ENCODE peak calls at places on chromosomes 3 and 15, in six cellular contexts. F is spleen, Q is psoas muscle, Y is thoracic aorta, O is stomach, V is IMR-90. P is an unnamed sample.

GRCh38 chr15:61421938-61422337 is 192.8 kb upstream of the RORA start:
- DNase-seq in F (no peak), Q (no peak), Y (no peak), O (no peak), V (no peak), P (no peak)

GRCh38 chr3:195921334-195921771 is 13.0 kb upstream of the TNK2 start:
- DNase-seq in F (peak; percentile 10), Q (no peak), Y (no peak), O (no peak), V (no peak), P (no peak)

GRCh38 chr3:28250999-28251398 is 9.6 kb downstream of the CMC1 start:
- DNase-seq in F (no peak), Q (no peak), Y (no peak), O (no peak), V (peak; percentile 21), P (no peak)

GRCh38 chr15:48645558-48646330 is at the start of gene FBN1:
- DNase-seq in F (peak; percentile 83), Q (peak; percentile 84), Y (peak; percentile 48), O (peak; percentile 31), V (peak; percentile 90), P (peak; percentile 94)

GRCh38 chr3:133934996-133935842 is 39.5 kb upstream of the RAB6B start:
- DNase-seq in F (peak; percentile 56), Q (no peak), Y (no peak), O (peak; percentile 23), V (no peak), P (no peak)

GRCh38 chr15:90241343-90242192 is 7.6 kb downstream of the GDPGP1 start:
- DNase-seq in F (no peak), Q (no peak), Y (no peak), O (no peak), V (no peak), P (no peak)

GRCh38 chr3:25540187-25540765 is 112.2 kb downstream of the RARB start:
- DNase-seq in F (no peak), Q (no peak), Y (no peak), O (no peak), V (no peak), P (no peak)

GRCh38 chr3:188956839-188957489 is 214.8 kb upstream of the TPRG1 start:
- DNase-seq in F (no peak), Q (no peak), Y (no peak), O (no peak), V (peak; percentile 78), P (peak; percentile 71)

GRCh38 chr3:100781311-100781710 is 72.0 kb downstream of the TFG start:
- DNase-seq in F (no peak), Q (no peak), Y (no peak), O (no peak), V (peak; percentile 65), P (peak; percentile 52)

GRCh38 chr15:80072285-80072684 is 12.8 kb downstream of the ZFAND6 start:
- DNase-seq in F (no peak), Q (no peak), Y (no peak), O (no peak), V (peak; percentile 91), P (peak; percentile 87)

GRCh38 chr3:52731590-52731989 is 25.7 kb downstream of the SPCS1 start:
- DNase-seq in F (no peak), Q (no peak), Y (no peak), O (no peak), V (no peak), P (no peak)

GRCh38 chr3:185732782-185733181 is 92.1 kb downstream of the IGF2BP2 start:
- DNase-seq in F (no peak), Q (no peak), Y (no peak), O (no peak), V (peak; percentile 90), P (peak; percentile 86)

GRCh38 chr3:156678216-156678615 is 3.8 kb downstream of the TIPARP start:
- DNase-seq in F (no peak), Q (no peak), Y (no peak), O (no peak), V (no peak), P (no peak)

GRCh38 chr15:81939604-81940440 is 106.0 kb downstream of the MEX3B start:
- DNase-seq in F (no peak), Q (no peak), Y (no peak), O (no peak), V (peak; percentile 81), P (peak; percentile 16)

GRCh38 chr15:39125904-39126303 is 455.0 kb upstream of the THBS1 start:
- DNase-seq in F (no peak), Q (no peak), Y (no peak), O (no peak), V (peak; percentile 68), P (peak; percentile 54)

GRCh38 chr3:80618295-80619256 is 850.8 kb upstream of the ROBO1 start:
- DNase-seq in F (no peak), Q (no peak), Y (no peak), O (no peak), V (no peak), P (no peak)

GRCh38 chr3:134211797-134212196 is 38.9 kb downstream of the RYK start:
- DNase-seq in F (no peak), Q (no peak), Y (no peak), O (peak; percentile 29), V (peak; percentile 72), P (peak; percentile 41)

GRCh38 chr15:87669846-87670245 is 586.7 kb downstream of the NTRK3 start:
- DNase-seq in F (no peak), Q (no peak), Y (no peak), O (no peak), V (no peak), P (peak; percentile 34)

GRCh38 chr15:31247404-31247803 is 79.2 kb upstream of the KLF13 start:
- DNase-seq in F (no peak), Q (no peak), Y (no peak), O (no peak), V (no peak), P (no peak)

GRCh38 chr3:170485294-170485693 is 66.6 kb downstream of the CLDN11 start:
- DNase-seq in F (no peak), Q (no peak), Y (no peak), O (no peak), V (no peak), P (peak; percentile 40)

DNA sequence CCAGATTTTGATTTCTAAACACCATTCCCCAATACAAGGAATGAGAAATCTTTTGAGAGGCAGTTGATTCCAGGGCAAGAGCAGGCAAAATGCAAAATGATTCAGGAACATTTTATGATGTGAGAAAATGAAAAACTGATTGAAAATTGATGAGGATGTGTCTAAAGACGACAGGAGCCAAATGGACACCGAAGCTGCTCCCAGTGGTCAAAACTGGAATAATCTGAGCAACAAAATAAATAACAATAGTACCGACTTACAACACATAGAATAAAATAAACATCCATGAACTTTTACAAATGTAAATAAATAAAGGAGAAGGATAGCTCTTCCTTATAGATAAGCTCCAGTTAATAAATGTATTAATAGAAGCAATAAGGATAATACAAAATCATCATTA is 186.8 kb downstream of the OCA2 start:
- DNase-seq in F (no peak), Q (no peak), Y (no peak), O (no peak), V (no peak), P (no peak)
- TF ChIP-seq CTCF in F (no peak), Q (no peak), Y (no peak), O (no peak), V (no peak), P (no peak)

GRCh38 chr15:50210462-50211264 is 28.7 kb downstream of the SLC27A2 start:
- DNase-seq in F (no peak), Q (no peak), Y (no peak), O (peak; percentile 39), V (no peak), P (no peak)

GRCh38 chr15:50206020-50206419 is 24.0 kb downstream of the SLC27A2 start:
- DNase-seq in F (no peak), Q (no peak), Y (no peak), O (no peak), V (no peak), P (no peak)

GRCh38 chr15:50209804-50210203 is 27.8 kb downstream of the SLC27A2 start:
- DNase-seq in F (no peak), Q (no peak), Y (no peak), O (no peak), V (no peak), P (no peak)
- H3K4me3 ChIP-seq in F (no peak overlapping the region), Q (no peak overlapping the region), Y (no peak overlapping the region), O (no peak overlapping the region), V (no peak overlapping the region), P (no peak overlapping the region)

GRCh38 chr3:13870902-13871301 is 9.0 kb downstream of the WNT7A start:
- DNase-seq in F (no peak), Q (no peak), Y (no peak), O (no peak), V (no peak), P (no peak)

GRCh38 chr3:13872451-13872850 is 7.4 kb downstream of the WNT7A start:
- DNase-seq in F (no peak), Q (no peak), Y (no peak), O (no peak), V (no peak), P (no peak)

GRCh38 chr3:13873818-13874217 is 6.1 kb downstream of the WNT7A start:
- DNase-seq in F (no peak), Q (no peak), Y (no peak), O (no peak), V (no peak), P (no peak)

GRCh38 chr3:13869944-13870343 is 9.9 kb downstream of the WNT7A start:
- DNase-seq in F (peak; percentile 30), Q (no peak), Y (no peak), O (no peak), V (no peak), P (no peak)

DNA sequence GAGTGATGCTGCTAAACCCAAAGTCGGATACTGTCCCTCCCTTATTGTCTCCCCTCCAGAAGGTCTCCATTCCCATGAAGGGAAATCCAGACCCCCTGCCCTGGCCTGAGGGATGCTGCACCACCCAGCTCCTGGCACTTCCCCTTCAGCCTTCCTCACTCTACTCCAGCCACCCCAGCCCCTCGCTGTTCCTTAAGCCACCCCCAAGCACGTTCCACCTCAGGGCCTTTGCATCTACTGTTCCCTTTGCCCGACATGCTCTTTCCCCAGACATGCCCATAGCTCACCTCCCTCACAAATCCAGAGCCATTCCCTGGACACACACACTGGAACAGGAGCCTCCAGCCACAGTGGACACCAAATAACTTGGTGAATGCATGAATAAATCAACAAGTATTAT is 8.1 kb downstream of the WNT7A start:
- DNase-seq in F (peak; percentile 37), Q (no peak), Y (no peak), O (no peak), V (no peak), P (no peak)
- TF ChIP-seq CTCF in F (no peak), Q (no peak), Y (no peak), O (no peak), V (no peak), P (no peak)

GRCh38 chr15:75661779-75662140 is 14.0 kb downstream of the SNX33 start:
- DNase-seq in F (no peak), Q (peak; percentile 11), Y (no peak), O (no peak), V (no peak), P (no peak)
- H3K4me3 ChIP-seq in F (no peak overlapping the region), Q (no peak overlapping the region), Y (peak overlapping the region; percentile 60), O (no peak overlapping the region), V (no peak overlapping the region), P (peak overlapping the region; percentile 36)

P was measured in AG10803.